ENCODE peak calls at places on chromosomes 1 and 21, in four cellular contexts. K is stimulated activated CD4-positive, alpha-beta T cell treated with anti-CD3 and anti-CD28 coated beads, Interleukin-1b, Interleukin-23, amount 100 ng/mL, for 4 hours; T is AG08395; N is NCI-H2081. R is an unnamed sample.

GRCh38 chr21:45980697-45981096 is 873 bp upstream of the COL6A1 start:
- DNase-seq in K (no peak), T (no peak), N (no peak), R (no peak)

GRCh38 chr1:114122891-114123621 is 30.6 kb downstream of the SYT6 start:
- DNase-seq in K (no peak), T (peak), N (no peak), R (peak)

GRCh38 chr1:241229216-241229615 is 127.8 kb downstream of the RGS7 start:
- DNase-seq in K (no peak), T (no peak), N (peak), R (no peak)

GRCh38 chr1:60672435-60672834 is 409.9 kb upstream of the NFIA start:
- DNase-seq in K (no peak), T (no peak), N (no peak), R (no peak)

GRCh38 chr1:167503626-167504458 is 14.5 kb downstream of the CD247 start:
- DNase-seq in K (no peak), T (no peak), N (no peak), R (no peak)

GRCh38 chr1:94142022-94142421 is 21.1 kb upstream of the ABCA4 start:
- DNase-seq in K (no peak), T (peak), N (no peak), R (peak)

GRCh38 chr1:91507330-91507729 is 6.7 kb downstream of the CDC7 start:
- DNase-seq in K (no peak), T (no peak), N (no peak), R (no peak)

GRCh38 chr1:115507256-115507589 is 134.5 kb upstream of the VANGL1 start:
- DNase-seq in K (no peak), T (peak), N (no peak), R (peak)

GRCh38 chr1:156694563-156694962 is 10.8 kb downstream of the CRABP2 start:
- DNase-seq in K (no peak), T (no peak), N (no peak), R (no peak)

GRCh38 chr1:228335406-228336307 is 71.0 kb downstream of the TRIM11 start:
- DNase-seq in K (no peak), T (no peak), N (no peak), R (no peak)

GRCh38 chr21:45405819-45406762 is 1.1 kb downstream of the COL18A1 start:
- DNase-seq in K (peak), T (no peak), N (no peak), R (no peak)

GRCh38 chr1:28601696-28602095 is 9.6 kb downstream of the RAB42 start:
- DNase-seq in K (no peak), T (peak), N (no peak), R (peak)

GRCh38 chr1:206663832-206664652 is 20.7 kb upstream of the MAPKAPK2 start:
- DNase-seq in K (peak), T (peak), N (peak), R (peak)

GRCh38 chr1:52403566-52404115 is 582 bp downstream of the ORC1 start:
- DNase-seq in K (peak), T (peak), N (peak), R (peak)

GRCh38 chr1:200894712-200895447 is at the start of gene INAVA:
- DNase-seq in K (no peak), T (no peak), N (no peak), R (no peak)

GRCh38 chr1:35564884-35565741 is 7.5 kb downstream of the NCDN start:
- DNase-seq in K (no peak), T (no peak), N (no peak), R (peak)

GRCh38 chr1:150562384-150563339 is 13.5 kb downstream of the ADAMTSL4 start:
- DNase-seq in K (peak), T (no peak), N (no peak), R (no peak)

GRCh38 chr1:204084247-204084772 is 11.4 kb downstream of the SOX13 start:
- DNase-seq in K (no peak), T (no peak), N (peak), R (no peak)

GRCh38 chr1:19010995-19011696 is 54.7 kb upstream of the IFFO2 start:
- DNase-seq in K (peak), T (peak), N (no peak), R (peak)

GRCh38 chr1:44707112-44707881 is 23.7 kb downstream of the RNU5D-1 start:
- DNase-seq in K (no peak), T (peak), N (no peak), R (peak)

GRCh38 chr1:192539450-192540132 is 36.0 kb upstream of the RGS1 start:
- DNase-seq in K (no peak), T (peak), N (no peak), R (peak)

GRCh38 chr1:43241352-43241953 is 28.3 kb upstream of the TMEM125 start:
- DNase-seq in K (no peak), T (peak), N (no peak), R (no peak)

GRCh38 chr1:87335175-87335992 is 6.7 kb downstream of the LMO4 start:
- DNase-seq in K (peak), T (peak), N (peak), R (peak)

GRCh38 chr1:163048970-163049680 is 20.0 kb upstream of the RGS4 start:
- DNase-seq in K (no peak), T (no peak), N (no peak), R (no peak)

GRCh38 chr1:199113265-199113869 is 474.5 kb downstream of the PTPRC start:
- DNase-seq in K (peak), T (peak), N (peak), R (peak)

GRCh38 chr1:166827426-166827825 is 11.8 kb upstream of the POGK start:
- DNase-seq in K (no peak), T (no peak), N (no peak), R (no peak)

GRCh38 chr1:63690966-63691365 is 82.9 kb upstream of the ROR1 start:
- DNase-seq in K (no peak), T (no peak), N (no peak), R (no peak)

GRCh38 chr1:113786055-113786454 is 26.2 kb downstream of the RSBN1 start:
- DNase-seq in K (no peak), T (no peak), N (no peak), R (no peak)

GRCh38 chr1:65791860-65792670 is 630 bp upstream of the PDE4B start:
- DNase-seq in K (no peak), T (peak), N (no peak), R (peak)